ENCODE peak calls at places on chromosomes 7 and 10, in nine cellular contexts. One of them, this sample, is unnamed.

GRCh38 chr7:317643-318405 is 27.9 kb downstream of the FOXL3 start:
- DNase-seq in hippocampal formation: no peak
- DNase-seq in GM18507: no peak
- DNase-seq in A172: no peak
- DNase-seq in bronchial epithelial cell: no peak
- DNase-seq in M059J: no peak
- DNase-seq in SW480: no peak
- DNase-seq in activated CD4-positive, CD25-positive, alpha-beta regulatory T cell: no peak
- DNase-seq in lower leg skin: no peak
- DNase-seq in this sample: no peak

GRCh38 chr10:77692782-77693181 is 55.2 kb upstream of the KCNMA1 start:
- DNase-seq in lower leg skin: peak
- DNase-seq in bronchial epithelial cell: peak
- DNase-seq in M059J: peak
- DNase-seq in hippocampal formation: no peak
- DNase-seq in A172: no peak
- DNase-seq in GM18507: no peak
- DNase-seq in SW480: no peak
- DNase-seq in activated CD4-positive, CD25-positive, alpha-beta regulatory T cell: no peak
- DNase-seq in this sample: no peak

GRCh38 chr7:149334219-149334618 is 72.2 kb downstream of the ZNF783 start:
- DNase-seq in lower leg skin: no peak
- DNase-seq in activated CD4-positive, CD25-positive, alpha-beta regulatory T cell: no peak
- DNase-seq in bronchial epithelial cell: no peak
- DNase-seq in A172: no peak
- DNase-seq in GM18507: no peak
- DNase-seq in SW480: no peak
- DNase-seq in hippocampal formation: no peak
- DNase-seq in M059J: no peak
- DNase-seq in this sample: no peak

GRCh38 chr7:48139461-48139860 is 31.8 kb upstream of the ABCA13 start:
- DNase-seq in M059J: peak
- DNase-seq in lower leg skin: no peak
- DNase-seq in SW480: no peak
- DNase-seq in GM18507: no peak
- DNase-seq in A172: peak
- DNase-seq in hippocampal formation: no peak
- DNase-seq in bronchial epithelial cell: no peak
- DNase-seq in activated CD4-positive, CD25-positive, alpha-beta regulatory T cell: no peak
- DNase-seq in this sample: no peak

GRCh38 chr10:114271014-114271778 is 32.1 kb downstream of the VWA2 start:
- DNase-seq in hippocampal formation: no peak
- DNase-seq in SW480: peak
- DNase-seq in M059J: peak
- DNase-seq in lower leg skin: peak
- DNase-seq in A172: no peak
- DNase-seq in GM18507: no peak
- DNase-seq in activated CD4-positive, CD25-positive, alpha-beta regulatory T cell: no peak
- DNase-seq in bronchial epithelial cell: peak
- DNase-seq in this sample: no peak

GRCh38 chr7:32941996-32942782 is 15.1 kb upstream of the FKBP9 start:
- DNase-seq in hippocampal formation: peak
- DNase-seq in lower leg skin: peak
- DNase-seq in GM18507: peak
- DNase-seq in M059J: peak
- DNase-seq in SW480: peak
- DNase-seq in bronchial epithelial cell: peak
- DNase-seq in A172: peak
- DNase-seq in activated CD4-positive, CD25-positive, alpha-beta regulatory T cell: peak
- DNase-seq in this sample: no peak

GRCh38 chr10:90579602-90580242 is 278.1 kb downstream of the HTR7 start:
- DNase-seq in A172: peak
- DNase-seq in bronchial epithelial cell: peak
- DNase-seq in GM18507: no peak
- DNase-seq in SW480: peak
- DNase-seq in hippocampal formation: no peak
- DNase-seq in activated CD4-positive, CD25-positive, alpha-beta regulatory T cell: no peak
- DNase-seq in M059J: peak
- DNase-seq in lower leg skin: no peak
- DNase-seq in this sample: no peak

GRCh38 chr10:103336370-103336769 is 14.6 kb downstream of the PCGF6 start:
- DNase-seq in A172: no peak
- DNase-seq in SW480: no peak
- DNase-seq in activated CD4-positive, CD25-positive, alpha-beta regulatory T cell: no peak
- DNase-seq in lower leg skin: no peak
- DNase-seq in M059J: no peak
- DNase-seq in hippocampal formation: no peak
- DNase-seq in GM18507: no peak
- DNase-seq in bronchial epithelial cell: no peak
- DNase-seq in this sample: no peak

GRCh38 chr7:107594961-107595737 is 15.1 kb downstream of the BCAP29 start:
- DNase-seq in bronchial epithelial cell: peak
- DNase-seq in lower leg skin: no peak
- DNase-seq in GM18507: no peak
- DNase-seq in hippocampal formation: no peak
- DNase-seq in A172: peak
- DNase-seq in activated CD4-positive, CD25-positive, alpha-beta regulatory T cell: no peak
- DNase-seq in M059J: peak
- DNase-seq in SW480: no peak
- DNase-seq in this sample: no peak

GRCh38 chr10:116521424-116522305 is 24.1 kb upstream of the PNLIP start:
- DNase-seq in GM18507: no peak
- DNase-seq in activated CD4-positive, CD25-positive, alpha-beta regulatory T cell: no peak
- DNase-seq in SW480: peak
- DNase-seq in hippocampal formation: no peak
- DNase-seq in A172: peak
- DNase-seq in lower leg skin: no peak
- DNase-seq in M059J: peak
- DNase-seq in bronchial epithelial cell: peak
- DNase-seq in this sample: no peak

GRCh38 chr10:114347791-114348190 is 56.5 kb downstream of the AFAP1L2 start:
- DNase-seq in M059J: no peak
- DNase-seq in A172: no peak
- DNase-seq in GM18507: no peak
- DNase-seq in hippocampal formation: no peak
- DNase-seq in lower leg skin: no peak
- DNase-seq in bronchial epithelial cell: no peak
- DNase-seq in activated CD4-positive, CD25-positive, alpha-beta regulatory T cell: no peak
- DNase-seq in SW480: no peak
- DNase-seq in this sample: no peak

GRCh38 chr10:71431945-71432905 is 35.5 kb downstream of the CDH23 start:
- DNase-seq in activated CD4-positive, CD25-positive, alpha-beta regulatory T cell: no peak
- DNase-seq in SW480: no peak
- DNase-seq in M059J: no peak
- DNase-seq in A172: no peak
- DNase-seq in hippocampal formation: no peak
- DNase-seq in GM18507: no peak
- DNase-seq in lower leg skin: peak
- DNase-seq in bronchial epithelial cell: no peak
- DNase-seq in this sample: peak

GRCh38 chr10:104123397-104123796 is 1.4 kb downstream of the SFR1 start:
- DNase-seq in A172: no peak
- DNase-seq in SW480: no peak
- DNase-seq in lower leg skin: no peak
- DNase-seq in activated CD4-positive, CD25-positive, alpha-beta regulatory T cell: no peak
- DNase-seq in GM18507: no peak
- DNase-seq in hippocampal formation: no peak
- DNase-seq in bronchial epithelial cell: peak
- DNase-seq in M059J: peak
- DNase-seq in this sample: no peak

GRCh38 chr7:43248961-43249807 is 136.7 kb downstream of the HECW1 start:
- DNase-seq in lower leg skin: peak
- DNase-seq in activated CD4-positive, CD25-positive, alpha-beta regulatory T cell: no peak
- DNase-seq in bronchial epithelial cell: peak
- DNase-seq in SW480: peak
- DNase-seq in A172: peak
- DNase-seq in hippocampal formation: no peak
- DNase-seq in GM18507: no peak
- DNase-seq in M059J: peak
- DNase-seq in this sample: no peak

GRCh38 chr7:70791341-70791740 is 340.6 kb upstream of the GALNT17 start:
- DNase-seq in bronchial epithelial cell: no peak
- DNase-seq in SW480: no peak
- DNase-seq in hippocampal formation: no peak
- DNase-seq in M059J: no peak
- DNase-seq in GM18507: no peak
- DNase-seq in activated CD4-positive, CD25-positive, alpha-beta regulatory T cell: no peak
- DNase-seq in lower leg skin: no peak
- DNase-seq in A172: no peak
- DNase-seq in this sample: no peak

GRCh38 chr10:128052696-128053095 is 73.5 kb downstream of the MKI67 start:
- DNase-seq in GM18507: no peak
- DNase-seq in bronchial epithelial cell: no peak
- DNase-seq in activated CD4-positive, CD25-positive, alpha-beta regulatory T cell: no peak
- DNase-seq in M059J: no peak
- DNase-seq in A172: no peak
- DNase-seq in hippocampal formation: no peak
- DNase-seq in lower leg skin: no peak
- DNase-seq in SW480: no peak
- DNase-seq in this sample: no peak

GRCh38 chr7:105978035-105978434 is 15.0 kb downstream of the CDHR3 start:
- DNase-seq in bronchial epithelial cell: no peak
- DNase-seq in hippocampal formation: no peak
- DNase-seq in A172: no peak
- DNase-seq in GM18507: no peak
- DNase-seq in lower leg skin: peak
- DNase-seq in activated CD4-positive, CD25-positive, alpha-beta regulatory T cell: no peak
- DNase-seq in SW480: no peak
- DNase-seq in M059J: no peak
- DNase-seq in this sample: no peak

GRCh38 chr7:90579181-90579688 is 16.9 kb upstream of the CDK14 start:
- DNase-seq in hippocampal formation: no peak
- DNase-seq in lower leg skin: no peak
- DNase-seq in SW480: peak
- DNase-seq in GM18507: no peak
- DNase-seq in M059J: peak
- DNase-seq in activated CD4-positive, CD25-positive, alpha-beta regulatory T cell: no peak
- DNase-seq in A172: peak
- DNase-seq in bronchial epithelial cell: peak
- DNase-seq in this sample: no peak

GRCh38 chr7:102260856-102261255 is 25.8 kb upstream of the SH2B2 start:
- DNase-seq in GM18507: no peak
- DNase-seq in A172: no peak
- DNase-seq in bronchial epithelial cell: no peak
- DNase-seq in M059J: peak
- DNase-seq in SW480: no peak
- DNase-seq in activated CD4-positive, CD25-positive, alpha-beta regulatory T cell: no peak
- DNase-seq in lower leg skin: no peak
- DNase-seq in hippocampal formation: peak
- DNase-seq in this sample: no peak

GRCh38 chr7:99997545-99998137 is 17.8 kb upstream of the ZKSCAN1 start:
- DNase-seq in M059J: no peak
- DNase-seq in bronchial epithelial cell: no peak
- DNase-seq in activated CD4-positive, CD25-positive, alpha-beta regulatory T cell: peak
- DNase-seq in SW480: peak
- DNase-seq in A172: no peak
- DNase-seq in lower leg skin: peak
- DNase-seq in GM18507: peak
- DNase-seq in hippocampal formation: peak
- DNase-seq in this sample: no peak

GRCh38 chr10:74436523-74437170 is 285.6 kb downstream of the ADK start:
- DNase-seq in GM18507: no peak
- DNase-seq in bronchial epithelial cell: no peak
- DNase-seq in A172: no peak
- DNase-seq in SW480: no peak
- DNase-seq in hippocampal formation: no peak
- DNase-seq in M059J: no peak
- DNase-seq in lower leg skin: no peak
- DNase-seq in activated CD4-positive, CD25-positive, alpha-beta regulatory T cell: no peak
- DNase-seq in this sample: no peak

GRCh38 chr10:116753759-116754158 is 11.4 kb upstream of the HSPA12A start:
- DNase-seq in hippocampal formation: no peak
- DNase-seq in bronchial epithelial cell: peak
- DNase-seq in M059J: peak
- DNase-seq in A172: no peak
- DNase-seq in activated CD4-positive, CD25-positive, alpha-beta regulatory T cell: no peak
- DNase-seq in GM18507: no peak
- DNase-seq in SW480: no peak
- DNase-seq in lower leg skin: no peak
- DNase-seq in this sample: peak

GRCh38 chr10:58625070-58625469 is 112.4 kb downstream of the BICC1 start:
- DNase-seq in lower leg skin: no peak
- DNase-seq in M059J: peak
- DNase-seq in activated CD4-positive, CD25-positive, alpha-beta regulatory T cell: no peak
- DNase-seq in hippocampal formation: no peak
- DNase-seq in GM18507: no peak
- DNase-seq in A172: no peak
- DNase-seq in SW480: no peak
- DNase-seq in bronchial epithelial cell: peak
- DNase-seq in this sample: no peak

GRCh38 chr10:58157076-58157766 is 110.5 kb downstream of the IPMK start:
- DNase-seq in SW480: peak
- DNase-seq in A172: peak
- DNase-seq in M059J: peak
- DNase-seq in lower leg skin: no peak
- DNase-seq in activated CD4-positive, CD25-positive, alpha-beta regulatory T cell: no peak
- DNase-seq in bronchial epithelial cell: peak
- DNase-seq in hippocampal formation: no peak
- DNase-seq in GM18507: no peak
- DNase-seq in this sample: no peak